ENCODE peak calls at places on chromosomes 3 and 15, in five cellular contexts. X is MM.1S, E is hepatocyte, U is Karpas-422, G is mammary epithelial cell. R is an unnamed sample. For H3K9me3 and H4K20me1, the result is how much of the 10 kb centered on the place peaks cover.

GRCh38 chr3:135271562-135272290 is 476.7 kb downstream of the EPHB1 start:
- DNase-seq in G (no peak), E (no peak), U (no peak), X (no peak), R (no peak)

GRCh38 chr15:77144492-77145070 is 73.7 kb upstream of the TSPAN3 start:
- DNase-seq in X (no peak), E (peak), U (peak), G (peak), R (peak)

GRCh38 chr3:39138804-39139415 is 14.5 kb downstream of the CSRNP1 start:
- DNase-seq in E (peak), G (no peak), U (no peak), X (no peak), R (peak)

GRCh38 chr3:17505856-17506255 is 236.6 kb downstream of the TBC1D5 start:
- DNase-seq in E (no peak), G (no peak), X (no peak), U (no peak), R (peak)

GRCh38 chr3:198028718-198029117 is 68.7 kb downstream of the LMLN start:
- DNase-seq in E (no peak), U (no peak), G (peak), X (no peak), R (peak)

GRCh38 chr3:186099178-186099577 is 9.7 kb downstream of the ETV5 start:
- DNase-seq in X (no peak), E (peak), U (no peak), G (peak), R (peak)

GRCh38 chr15:98878862-98879261 is 128.7 kb downstream of the PGPEP1L start:
- DNase-seq in U (no peak), G (no peak), X (no peak), E (no peak), R (no peak)

GRCh38 chr3:64327039-64327804 is 102.0 kb upstream of the PRICKLE2 start:
- DNase-seq in U (no peak), X (no peak), G (no peak), E (no peak), R (no peak)

GRCh38 chr3:142888484-142889262 is at the start of gene PCOLCE2:
- DNase-seq in E (peak), G (peak), U (no peak), X (peak), R (peak)

GRCh38 chr3:13015286-13016082 is 57.7 kb downstream of the IQSEC1 start:
- DNase-seq in U (no peak), X (peak), G (no peak), E (no peak), R (peak)

GRCh38 chr15:76339302-76340197 is 3.0 kb downstream of the ISL2 start:
- DNase-seq in X (no peak), U (peak), E (no peak), G (no peak), R (peak)

GRCh38 chr15:80934761-80935221 is 54.8 kb downstream of the MESD start:
- DNase-seq in E (peak), G (no peak), X (no peak), U (no peak), R (peak)

GRCh38 chr3:13332158-13332557 is 88.0 kb downstream of the NUP210 start:
- DNase-seq in U (peak), E (no peak), X (peak), G (no peak), R (no peak)

GRCh38 chr15:58748040-58748786 is 1.3 kb downstream of the ADAM10 start:
- DNase-seq in U (peak), G (peak), X (peak), E (peak), R (peak)

GRCh38 chr15:75731248-75732100 is 18.8 kb upstream of the CSPG4 start:
- DNase-seq in E (peak), G (no peak), U (peak), X (no peak), R (peak)

GRCh38 chr15:42608110-42608531 is 32.7 kb downstream of the STARD9 start:
- DNase-seq in E (no peak), U (peak), X (peak), G (peak), R (peak)

GRCh38 chr3:55485208-55485791 is 1.8 kb downstream of the WNT5A start:
- DNase-seq in E (peak), U (peak), X (peak), G (peak), R (peak)

GRCh38 chr15:52294881-52295420 is 653 bp downstream of the MYO5C start:
- DNase-seq in E (peak), X (peak), G (no peak), U (no peak), R (peak)

GRCh38 chr15:32656091-32656860 is 14.8 kb downstream of the SCG5 start:
- DNase-seq in X (no peak), G (peak), U (no peak), E (no peak), R (no peak)

GRCh38 chr3:62028236-62028635 is 345.1 kb downstream of the FEZF2 start:
- DNase-seq in G (no peak), U (no peak), E (no peak), X (no peak), R (peak)

GRCh38 chr15:78663703-78664102 is 22.7 kb upstream of the CHRNB4 start:
- DNase-seq in E (no peak), G (no peak), U (no peak), X (no peak), R (no peak)

GRCh38 chr3:136667081-136667480 is 85.1 kb downstream of the STAG1 start:
- DNase-seq in G (no peak), X (no peak), E (peak), U (no peak), R (no peak)

GRCh38 chr15:101805605-101806345 is 2.5 kb downstream of the OR4F6 start:
- DNase-seq in G (peak), E (no peak), X (no peak), U (no peak), R (no peak)

DNA sequence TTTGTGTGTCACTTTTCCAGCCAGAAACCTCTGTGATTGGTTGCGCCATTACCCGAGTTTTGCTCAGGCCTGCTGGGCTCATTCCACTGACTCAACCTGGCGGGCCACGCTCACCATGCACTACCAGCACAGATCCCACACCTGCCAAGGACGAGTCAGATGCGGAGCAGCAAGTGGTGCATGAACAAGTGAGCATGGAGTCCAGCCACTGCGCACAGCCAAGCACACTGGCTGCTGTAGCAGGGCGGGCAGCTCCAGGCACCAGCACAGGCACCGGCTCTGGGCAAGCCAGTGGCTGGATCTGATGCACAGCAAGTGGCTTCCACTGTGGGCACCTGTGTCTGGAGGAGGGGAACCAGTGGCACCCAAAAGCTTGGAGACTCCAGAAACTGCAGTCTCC is 110.4 kb downstream of the CBLB start:
- DNase-seq in G (no peak), U (no peak), X (no peak), E (no peak), R (no peak)
- H3K9me3 ChIP-seq in G (under half), U (under half), X (under half), E (under half), R (under half)

GRCh38 chr3:57152150-57152549 is 13.0 kb downstream of the IL17RD start:
- DNase-seq in G (peak), X (no peak), E (no peak), U (no peak), R (no peak)

GRCh38 chr3:57154470-57154869 is 10.7 kb downstream of the IL17RD start:
- DNase-seq in U (no peak), X (no peak), E (no peak), G (no peak), R (no peak)

GRCh38 chr3:57151021-57151449 is 14.1 kb downstream of the IL17RD start:
- DNase-seq in U (no peak), X (no peak), E (no peak), G (peak), R (no peak)

GRCh38 chr3:57155214-57155613 is 9.9 kb downstream of the IL17RD start:
- DNase-seq in G (no peak), X (no peak), E (no peak), U (no peak), R (no peak)

GRCh38 chr3:57152761-57153160 is 12.4 kb downstream of the IL17RD start:
- DNase-seq in X (no peak), U (no peak), G (no peak), E (no peak), R (no peak)
- H4K20me1 ChIP-seq in X (under half), U (under half), G (under half), E (under half), R (under half)

DNA sequence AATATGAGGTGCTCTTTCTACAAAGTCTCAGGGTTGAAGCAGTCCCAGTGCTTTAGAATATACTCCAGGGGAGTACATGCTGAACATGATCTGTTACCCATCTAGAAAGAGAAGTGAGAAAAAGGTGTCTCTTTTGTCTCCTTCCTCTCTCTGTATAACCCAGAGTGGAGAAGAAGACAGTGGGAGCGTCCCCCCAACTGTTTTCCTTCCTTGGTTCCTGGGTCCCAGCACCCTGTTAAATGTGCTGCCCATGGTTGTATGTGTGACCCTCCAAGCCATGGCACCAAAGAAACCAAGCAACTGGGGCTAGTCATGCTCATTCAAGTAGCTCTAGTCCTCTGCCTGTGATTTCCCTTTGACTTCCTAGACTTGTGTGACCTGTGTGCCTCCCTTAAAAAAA is 683.7 kb downstream of the TBL1XR1 start:
- DNase-seq in G (no peak), U (no peak), X (no peak), E (no peak), R (no peak)
- H3K9me3 ChIP-seq in G (under half), U (under half), X (under half), E (under half), R (under half)

DNA sequence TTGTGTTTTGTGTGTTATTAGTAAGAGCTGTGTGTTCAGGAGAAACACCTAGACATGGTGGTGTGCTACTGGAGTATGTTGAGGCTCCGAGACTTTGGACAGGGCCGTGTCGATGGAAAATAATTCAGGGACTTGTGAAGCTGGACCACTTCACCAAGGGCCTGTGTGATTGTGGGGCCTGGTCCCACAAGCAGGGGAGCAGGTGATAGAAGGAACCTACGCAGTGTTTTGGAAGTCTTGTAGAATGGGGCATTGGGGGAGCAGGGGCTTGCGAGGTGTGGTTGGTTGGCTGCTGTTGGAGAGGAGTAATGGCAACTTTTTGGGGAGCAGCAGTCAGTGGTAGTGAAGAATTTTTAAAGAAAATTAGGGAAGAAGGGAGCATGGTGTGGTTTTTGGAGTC is 48.7 kb downstream of the TRIM71 start:
- DNase-seq in X (no peak), U (no peak), G (no peak), E (no peak), R (no peak)
- H4K20me1 ChIP-seq in X (under half), U (under half), G (under half), E (under half), R (under half)

R was measured in osteoblast.